ENCODE peak calls at places on chromosome 19, in four cellular contexts. J is CD8-positive, alpha-beta T cell; I is prostate gland; O is ascending aorta. U is an unnamed sample.

GRCh38 chr19:54035215-54036178 is 28.2 kb downstream of the VSTM1 start:
- DNase-seq in I (no peak), O (no peak), J (no peak), U (no peak)

GRCh38 chr19:19382118-19382517 is 23.4 kb upstream of the GATAD2A start:
- DNase-seq in I (no peak), J (no peak), O (no peak), U (no peak)

GRCh38 chr19:33618884-33619283 is 2.9 kb upstream of the CHST8 start:
- DNase-seq in J (no peak), I (no peak), O (no peak), U (no peak)

GRCh38 chr19:36106991-36107390 is 4.0 kb upstream of the OVOL3 start:
- DNase-seq in J (no peak), I (no peak), O (no peak), U (no peak)

GRCh38 chr19:23718802-23719201 is 31.8 kb upstream of the ZNF675 start:
- DNase-seq in O (no peak), I (no peak), J (no peak), U (no peak)

GRCh38 chr19:53394522-53394973 is 401 bp upstream of the ZNF765 start:
- DNase-seq in J (no peak), I (no peak), O (peak; percentile 77), U (peak; percentile 50)

GRCh38 chr19:45146251-45146650 is 14.5 kb downstream of the NKPD1 start:
- DNase-seq in O (no peak), I (no peak), J (no peak), U (no peak)

GRCh38 chr19:28437390-28438346 is 775.3 kb downstream of the UQCRFS1 start:
- DNase-seq in O (no peak), I (no peak), J (no peak), U (no peak)

GRCh38 chr19:1408300-1409203 is 1.2 kb downstream of the DAZAP1 start:
- DNase-seq in I (no peak), J (peak; percentile 48), O (no peak), U (peak; percentile 49)

GRCh38 chr19:29660835-29661234 is 4.4 kb upstream of the PLEKHF1 start:
- DNase-seq in J (no peak), I (no peak), O (no peak), U (no peak)

GRCh38 chr19:18588611-18589379 is at the start of gene REX1BD:
- DNase-seq in O (peak; percentile 90), J (peak; percentile 83), I (peak; percentile 58), U (peak; percentile 83)

GRCh38 chr19:55086730-55087541 is 11.3 kb downstream of the EPS8L1 start:
- DNase-seq in O (peak; percentile 93), I (peak; percentile 92), J (peak; percentile 40), U (peak; percentile 81)

GRCh38 chr19:30439271-30439750 is 67.1 kb downstream of the ZNF536 start:
- DNase-seq in I (no peak), J (no peak), O (no peak), U (no peak)

GRCh38 chr19:7227735-7228134 is 66.5 kb downstream of the INSR start:
- DNase-seq in J (no peak), O (no peak), I (no peak), U (no peak)

GRCh38 chr19:7228935-7229541 is 65.2 kb downstream of the INSR start:
- DNase-seq in O (no peak), J (no peak), I (no peak), U (no peak)

GRCh38 chr19:7230826-7231225 is 63.4 kb downstream of the INSR start:
- DNase-seq in I (no peak), J (no peak), O (peak; percentile 81), U (peak; percentile 75)

GRCh38 chr19:7226749-7227148 is 67.5 kb downstream of the INSR start:
- DNase-seq in J (no peak), O (no peak), I (no peak), U (no peak)

GRCh38 chr19:7229735-7230134 is 64.5 kb downstream of the INSR start:
- DNase-seq in I (no peak), J (no peak), O (no peak), U (no peak)
- H3K27ac ChIP-seq in I (no peak overlapping the region), J (no peak overlapping the region), O (no peak overlapping the region), U (no peak overlapping the region)

GRCh38 chr19:12284631-12285030 is 10.1 kb downstream of the ZNF44 start:
- DNase-seq in I (no peak), J (no peak), O (no peak), U (no peak)
- H3K27ac ChIP-seq in I (no peak overlapping the region), J (no peak overlapping the region), O (no peak overlapping the region), U (no peak overlapping the region)

GRCh38 chr19:15418588-15419412 is at the start of gene AKAP8L:
- DNase-seq in O (peak; percentile 100), J (peak; percentile 98), I (peak; percentile 99), U (peak; percentile 100)

GRCh38 chr19:15421136-15421535 is 2.3 kb upstream of the AKAP8L start:
- DNase-seq in I (no peak), J (no peak), O (no peak), U (no peak)

GRCh38 chr19:15417699-15418098 is 1.1 kb downstream of the AKAP8L start:
- DNase-seq in J (no peak), I (no peak), O (no peak), U (no peak)

GRCh38 chr19:15418112-15418587 is 638 bp downstream of the AKAP8L start:
- DNase-seq in O (no peak), J (no peak), I (no peak), U (peak; percentile 23)

DNA sequence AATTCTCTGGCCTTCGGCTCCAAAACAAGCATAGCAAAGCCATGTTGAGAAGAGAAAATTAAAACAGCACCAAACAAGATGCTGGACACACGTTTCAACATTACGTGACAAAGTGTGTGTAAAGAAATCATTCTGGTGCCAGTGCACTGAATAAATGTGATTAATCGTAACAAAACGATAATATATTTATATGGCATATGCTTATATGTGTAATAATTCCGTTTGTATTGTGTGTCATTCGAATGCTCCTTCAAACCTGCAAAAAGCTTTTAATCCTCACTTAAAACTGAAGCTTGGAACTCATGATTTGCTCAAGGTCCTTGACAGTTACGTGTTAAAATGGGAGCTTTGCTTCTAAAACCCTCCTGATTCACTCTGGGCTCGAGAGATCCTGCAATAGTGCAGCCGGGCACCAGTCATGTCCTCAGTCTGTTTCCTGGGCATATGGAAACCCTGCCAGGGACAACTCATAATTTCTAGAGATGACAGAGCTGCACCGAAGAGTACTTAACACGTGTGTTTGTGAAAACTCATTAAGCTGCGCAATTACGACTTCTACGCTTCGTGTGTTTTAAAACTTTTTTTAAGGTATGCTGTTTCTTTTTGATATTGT is 731 bp upstream of the AKAP8L start:
- DNase-seq in O (no peak), I (no peak), J (no peak), U (peak; percentile 15)
- H3K27ac ChIP-seq in O (peak overlapping the region; percentile 29), I (no peak overlapping the region), J (no peak overlapping the region), U (peak overlapping the region; percentile 13)

GRCh38 chr19:49556412-49557398 is 23.7 kb downstream of the NOSIP start:
- DNase-seq in O (no peak), J (peak; percentile 36), I (no peak), U (peak; percentile 96)

GRCh38 chr19:49557641-49558325 is 22.6 kb downstream of the NOSIP start:
- DNase-seq in O (no peak), I (no peak), J (no peak), U (peak; percentile 19)

GRCh38 chr19:49553451-49554271 is 25.9 kb downstream of the RCN3 start:
- DNase-seq in I (no peak), O (no peak), J (no peak), U (peak; percentile 93)

GRCh38 chr19:49554701-49555181 is 25.6 kb downstream of the NOSIP start:
- DNase-seq in O (no peak), J (no peak), I (no peak), U (peak; percentile 47)

GRCh38 chr19:49555600-49556411 is 24.6 kb downstream of the NOSIP start:
- DNase-seq in O (peak; percentile 73), I (no peak), J (peak; percentile 75), U (peak; percentile 94)
- H3K27ac ChIP-seq in O (no peak overlapping the region), I (no peak overlapping the region), J (peak overlapping the region; percentile 28), U (peak overlapping the region; percentile 95)